ENCODE peak calls at places on chromosome 1, in eight cellular contexts. One of them, this sample, is unnamed.

GRCh38 chr1:24929876-24930702 is at the start of gene RUNX3:
- DNase-seq in right atrium auricular region: no peak
- DNase-seq in colonic mucosa: peak
- DNase-seq in cardiac fibroblast: no peak
- DNase-seq in mesendoderm: peak
- DNase-seq in coronary artery: no peak
- DNase-seq in choroid plexus epithelial cell: no peak
- DNase-seq in bronchial epithelial cell: no peak
- DNase-seq in this sample: peak

GRCh38 chr1:117341123-117341522 is 26.1 kb upstream of the MAN1A2 start:
- DNase-seq in right atrium auricular region: no peak
- DNase-seq in colonic mucosa: no peak
- DNase-seq in cardiac fibroblast: no peak
- DNase-seq in mesendoderm: peak
- DNase-seq in coronary artery: no peak
- DNase-seq in choroid plexus epithelial cell: no peak
- DNase-seq in bronchial epithelial cell: no peak
- DNase-seq in this sample: no peak

GRCh38 chr1:30905403-30905802 is 3.2 kb downstream of the SDC3 start:
- DNase-seq in right atrium auricular region: no peak
- DNase-seq in colonic mucosa: no peak
- DNase-seq in cardiac fibroblast: no peak
- DNase-seq in mesendoderm: no peak
- DNase-seq in coronary artery: no peak
- DNase-seq in choroid plexus epithelial cell: no peak
- DNase-seq in bronchial epithelial cell: no peak
- DNase-seq in this sample: no peak

GRCh38 chr1:39269791-39270342 is 65.4 kb downstream of the MACF1 start:
- DNase-seq in right atrium auricular region: no peak
- DNase-seq in colonic mucosa: no peak
- DNase-seq in cardiac fibroblast: peak
- DNase-seq in mesendoderm: peak
- DNase-seq in coronary artery: no peak
- DNase-seq in choroid plexus epithelial cell: peak
- DNase-seq in bronchial epithelial cell: no peak
- DNase-seq in this sample: no peak

GRCh38 chr1:37399205-37399604 is 75.2 kb upstream of the ZC3H12A start:
- DNase-seq in right atrium auricular region: no peak
- DNase-seq in colonic mucosa: no peak
- DNase-seq in cardiac fibroblast: no peak
- DNase-seq in mesendoderm: no peak
- DNase-seq in coronary artery: no peak
- DNase-seq in choroid plexus epithelial cell: no peak
- DNase-seq in bronchial epithelial cell: no peak
- DNase-seq in this sample: no peak

GRCh38 chr1:118826669-118827068 is 161.5 kb downstream of the TBX15 start:
- DNase-seq in right atrium auricular region: no peak
- DNase-seq in colonic mucosa: no peak
- DNase-seq in cardiac fibroblast: no peak
- DNase-seq in mesendoderm: peak
- DNase-seq in coronary artery: no peak
- DNase-seq in choroid plexus epithelial cell: no peak
- DNase-seq in bronchial epithelial cell: peak
- DNase-seq in this sample: no peak

GRCh38 chr1:152457071-152457470 is 43.0 kb upstream of the CRNN start:
- DNase-seq in right atrium auricular region: no peak
- DNase-seq in colonic mucosa: no peak
- DNase-seq in cardiac fibroblast: no peak
- DNase-seq in mesendoderm: no peak
- DNase-seq in coronary artery: no peak
- DNase-seq in choroid plexus epithelial cell: no peak
- DNase-seq in bronchial epithelial cell: no peak
- DNase-seq in this sample: no peak

GRCh38 chr1:78102916-78103315 is 57.1 kb downstream of the GIPC2 start:
- DNase-seq in right atrium auricular region: no peak
- DNase-seq in colonic mucosa: no peak
- DNase-seq in cardiac fibroblast: no peak
- DNase-seq in mesendoderm: no peak
- DNase-seq in coronary artery: no peak
- DNase-seq in choroid plexus epithelial cell: peak
- DNase-seq in bronchial epithelial cell: no peak
- DNase-seq in this sample: no peak

GRCh38 chr1:235736263-235736662 is 86.7 kb upstream of the GNG4 start:
- DNase-seq in right atrium auricular region: no peak
- DNase-seq in colonic mucosa: no peak
- DNase-seq in cardiac fibroblast: no peak
- DNase-seq in mesendoderm: no peak
- DNase-seq in coronary artery: no peak
- DNase-seq in choroid plexus epithelial cell: no peak
- DNase-seq in bronchial epithelial cell: no peak
- DNase-seq in this sample: no peak

GRCh38 chr1:10495942-10496341 is 21.2 kb downstream of the PEX14 start:
- DNase-seq in right atrium auricular region: no peak
- DNase-seq in colonic mucosa: no peak
- DNase-seq in cardiac fibroblast: no peak
- DNase-seq in mesendoderm: no peak
- DNase-seq in coronary artery: no peak
- DNase-seq in choroid plexus epithelial cell: no peak
- DNase-seq in bronchial epithelial cell: peak
- DNase-seq in this sample: no peak

GRCh38 chr1:87200875-87201638 is 127.6 kb upstream of the LMO4 start:
- DNase-seq in right atrium auricular region: no peak
- DNase-seq in colonic mucosa: no peak
- DNase-seq in cardiac fibroblast: no peak
- DNase-seq in mesendoderm: peak
- DNase-seq in coronary artery: no peak
- DNase-seq in choroid plexus epithelial cell: no peak
- DNase-seq in bronchial epithelial cell: peak
- DNase-seq in this sample: no peak

GRCh38 chr1:160169553-160170399 is 18.4 kb downstream of the ATP1A4 start:
- DNase-seq in right atrium auricular region: no peak
- DNase-seq in colonic mucosa: no peak
- DNase-seq in cardiac fibroblast: no peak
- DNase-seq in mesendoderm: peak
- DNase-seq in coronary artery: peak
- DNase-seq in choroid plexus epithelial cell: peak
- DNase-seq in bronchial epithelial cell: no peak
- DNase-seq in this sample: no peak

GRCh38 chr1:182829285-182829932 is 9.7 kb upstream of the DHX9 start:
- DNase-seq in right atrium auricular region: no peak
- DNase-seq in colonic mucosa: no peak
- DNase-seq in cardiac fibroblast: no peak
- DNase-seq in mesendoderm: no peak
- DNase-seq in coronary artery: no peak
- DNase-seq in choroid plexus epithelial cell: no peak
- DNase-seq in bronchial epithelial cell: no peak
- DNase-seq in this sample: no peak

GRCh38 chr1:17916702-17917101 is 161.6 kb downstream of the ACTL8 start:
- DNase-seq in right atrium auricular region: no peak
- DNase-seq in colonic mucosa: no peak
- DNase-seq in cardiac fibroblast: no peak
- DNase-seq in mesendoderm: no peak
- DNase-seq in coronary artery: no peak
- DNase-seq in choroid plexus epithelial cell: no peak
- DNase-seq in bronchial epithelial cell: no peak
- DNase-seq in this sample: no peak

DNA sequence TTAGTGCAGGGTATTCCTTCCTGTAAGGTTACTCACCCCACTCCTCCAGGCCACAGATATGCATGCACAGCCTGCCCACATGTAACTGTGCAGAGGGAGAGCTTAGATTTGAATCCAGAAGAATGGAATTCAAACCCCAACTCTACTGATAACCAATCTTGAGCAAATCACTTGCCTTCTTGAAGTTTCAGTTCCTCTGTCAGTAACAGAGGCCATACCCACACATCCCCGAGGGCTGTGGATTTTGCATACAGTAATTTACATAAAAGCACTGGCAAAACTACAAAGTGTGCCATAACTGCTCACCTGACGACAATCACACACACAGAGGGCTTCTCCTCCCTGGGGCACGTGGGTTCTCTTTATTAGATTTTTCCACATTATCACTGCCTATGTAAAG is 18.7 kb downstream of the CD247 start:
- DNase-seq in right atrium auricular region: no peak
- DNase-seq in colonic mucosa: no peak
- DNase-seq in cardiac fibroblast: no peak
- DNase-seq in mesendoderm: no peak
- DNase-seq in coronary artery: no peak
- DNase-seq in choroid plexus epithelial cell: no peak
- DNase-seq in bronchial epithelial cell: no peak
- DNase-seq in this sample: no peak
- H3K4me3 ChIP-seq in right atrium auricular region: no peak
- H3K4me3 ChIP-seq in colonic mucosa: no peak
- H3K4me3 ChIP-seq in cardiac fibroblast: no peak
- H3K4me3 ChIP-seq in mesendoderm: no peak
- H3K4me3 ChIP-seq in coronary artery: no peak
- H3K4me3 ChIP-seq in choroid plexus epithelial cell: no peak
- H3K4me3 ChIP-seq in bronchial epithelial cell: no peak
- H3K4me3 ChIP-seq in this sample: no peak

GRCh38 chr1:247407180-247407616 is 8.8 kb upstream of the NLRP3 start:
- DNase-seq in right atrium auricular region: peak
- DNase-seq in colonic mucosa: no peak
- DNase-seq in cardiac fibroblast: no peak
- DNase-seq in mesendoderm: no peak
- DNase-seq in coronary artery: no peak
- DNase-seq in choroid plexus epithelial cell: no peak
- DNase-seq in bronchial epithelial cell: no peak
- DNase-seq in this sample: no peak
- H3K4me3 ChIP-seq in right atrium auricular region: no peak
- H3K4me3 ChIP-seq in colonic mucosa: no peak
- H3K4me3 ChIP-seq in cardiac fibroblast: no peak
- H3K4me3 ChIP-seq in mesendoderm: no peak
- H3K4me3 ChIP-seq in coronary artery: no peak
- H3K4me3 ChIP-seq in choroid plexus epithelial cell: no peak
- H3K4me3 ChIP-seq in bronchial epithelial cell: no peak
- H3K4me3 ChIP-seq in this sample: no peak

GRCh38 chr1:113756461-113756860 is 2.8 kb downstream of the PHTF1 start:
- DNase-seq in right atrium auricular region: no peak
- DNase-seq in colonic mucosa: no peak
- DNase-seq in cardiac fibroblast: no peak
- DNase-seq in mesendoderm: no peak
- DNase-seq in coronary artery: no peak
- DNase-seq in choroid plexus epithelial cell: no peak
- DNase-seq in bronchial epithelial cell: no peak
- DNase-seq in this sample: no peak

GRCh38 chr1:113759341-113760101 is at the start of gene PHTF1:
- DNase-seq in right atrium auricular region: peak
- DNase-seq in colonic mucosa: peak
- DNase-seq in cardiac fibroblast: peak
- DNase-seq in mesendoderm: peak
- DNase-seq in coronary artery: peak
- DNase-seq in choroid plexus epithelial cell: peak
- DNase-seq in bronchial epithelial cell: peak
- DNase-seq in this sample: no peak

GRCh38 chr1:113760102-113760804 is 967 bp upstream of the PHTF1 start:
- DNase-seq in right atrium auricular region: no peak
- DNase-seq in colonic mucosa: no peak
- DNase-seq in cardiac fibroblast: no peak
- DNase-seq in mesendoderm: peak
- DNase-seq in coronary artery: no peak
- DNase-seq in choroid plexus epithelial cell: no peak
- DNase-seq in bronchial epithelial cell: no peak
- DNase-seq in this sample: no peak

GRCh38 chr1:113761937-113762336 is 2.7 kb upstream of the PHTF1 start:
- DNase-seq in right atrium auricular region: no peak
- DNase-seq in colonic mucosa: no peak
- DNase-seq in cardiac fibroblast: no peak
- DNase-seq in mesendoderm: no peak
- DNase-seq in coronary artery: no peak
- DNase-seq in choroid plexus epithelial cell: no peak
- DNase-seq in bronchial epithelial cell: no peak
- DNase-seq in this sample: no peak

DNA sequence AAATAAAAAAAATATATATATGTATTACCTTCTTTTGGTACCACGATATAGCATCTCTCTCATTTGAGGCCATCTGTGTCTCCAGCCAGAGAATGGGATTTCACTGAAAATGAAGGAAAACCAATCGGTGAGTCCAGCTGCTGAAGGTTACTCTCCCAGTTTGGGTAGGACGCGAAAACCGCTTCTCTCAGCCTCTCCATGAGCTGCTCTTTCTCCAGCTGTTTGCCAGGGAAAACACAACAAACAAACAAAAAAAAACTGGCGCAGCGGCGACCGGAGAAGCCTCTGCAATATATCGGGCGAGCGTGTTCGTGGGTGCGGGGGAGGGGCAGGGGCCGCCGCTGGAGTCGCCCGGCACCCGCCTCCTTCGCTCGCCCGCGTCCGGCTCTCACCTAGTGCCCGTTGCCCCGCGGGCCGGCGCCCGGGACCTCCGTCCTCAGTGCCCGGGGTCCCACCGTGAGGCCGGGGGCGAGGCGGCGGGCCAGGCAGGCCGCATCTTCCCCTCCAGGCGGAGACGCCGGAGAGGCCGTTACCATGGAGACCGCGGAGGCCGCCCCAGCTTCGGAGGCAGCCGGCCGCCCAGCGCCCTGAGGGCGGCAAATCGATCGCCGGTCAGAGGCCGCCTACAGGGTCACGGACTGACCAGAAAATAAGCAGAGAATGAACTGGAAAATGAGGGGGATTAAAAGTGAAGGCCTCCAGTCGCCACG is 500 bp downstream of the PHTF1 start:
- DNase-seq in right atrium auricular region: peak
- DNase-seq in colonic mucosa: peak
- DNase-seq in cardiac fibroblast: peak
- DNase-seq in mesendoderm: peak
- DNase-seq in coronary artery: peak
- DNase-seq in choroid plexus epithelial cell: peak
- DNase-seq in bronchial epithelial cell: peak
- DNase-seq in this sample: no peak
- H3K4me3 ChIP-seq in right atrium auricular region: peak
- H3K4me3 ChIP-seq in colonic mucosa: peak
- H3K4me3 ChIP-seq in cardiac fibroblast: peak
- H3K4me3 ChIP-seq in mesendoderm: peak
- H3K4me3 ChIP-seq in coronary artery: peak
- H3K4me3 ChIP-seq in choroid plexus epithelial cell: peak
- H3K4me3 ChIP-seq in bronchial epithelial cell: peak
- H3K4me3 ChIP-seq in this sample: peak

GRCh38 chr1:59136541-59137335 is 160.2 kb upstream of the FGGY start:
- DNase-seq in right atrium auricular region: no peak
- DNase-seq in colonic mucosa: no peak
- DNase-seq in cardiac fibroblast: peak
- DNase-seq in mesendoderm: no peak
- DNase-seq in coronary artery: no peak
- DNase-seq in choroid plexus epithelial cell: no peak
- DNase-seq in bronchial epithelial cell: peak
- DNase-seq in this sample: no peak

GRCh38 chr1:59137968-59138367 is 158.9 kb upstream of the FGGY start:
- DNase-seq in right atrium auricular region: no peak
- DNase-seq in colonic mucosa: no peak
- DNase-seq in cardiac fibroblast: no peak
- DNase-seq in mesendoderm: no peak
- DNase-seq in coronary artery: no peak
- DNase-seq in choroid plexus epithelial cell: no peak
- DNase-seq in bronchial epithelial cell: no peak
- DNase-seq in this sample: no peak

GRCh38 chr1:59133997-59134396 is 162.9 kb upstream of the FGGY start:
- DNase-seq in right atrium auricular region: no peak
- DNase-seq in colonic mucosa: no peak
- DNase-seq in cardiac fibroblast: no peak
- DNase-seq in mesendoderm: no peak
- DNase-seq in coronary artery: no peak
- DNase-seq in choroid plexus epithelial cell: no peak
- DNase-seq in bronchial epithelial cell: no peak
- DNase-seq in this sample: no peak

GRCh38 chr1:59138402-59138801 is 158.5 kb upstream of the FGGY start:
- DNase-seq in right atrium auricular region: no peak
- DNase-seq in colonic mucosa: no peak
- DNase-seq in cardiac fibroblast: no peak
- DNase-seq in mesendoderm: no peak
- DNase-seq in coronary artery: no peak
- DNase-seq in choroid plexus epithelial cell: peak
- DNase-seq in bronchial epithelial cell: no peak
- DNase-seq in this sample: no peak

GRCh38 chr1:59135761-59136255 is 161.1 kb upstream of the FGGY start:
- DNase-seq in right atrium auricular region: no peak
- DNase-seq in colonic mucosa: no peak
- DNase-seq in cardiac fibroblast: no peak
- DNase-seq in mesendoderm: no peak
- DNase-seq in coronary artery: no peak
- DNase-seq in choroid plexus epithelial cell: no peak
- DNase-seq in bronchial epithelial cell: no peak
- DNase-seq in this sample: no peak
- H3K4me3 ChIP-seq in right atrium auricular region: no peak
- H3K4me3 ChIP-seq in colonic mucosa: no peak
- H3K4me3 ChIP-seq in cardiac fibroblast: no peak
- H3K4me3 ChIP-seq in mesendoderm: no peak
- H3K4me3 ChIP-seq in coronary artery: no peak
- H3K4me3 ChIP-seq in choroid plexus epithelial cell: no peak
- H3K4me3 ChIP-seq in bronchial epithelial cell: no peak
- H3K4me3 ChIP-seq in this sample: no peak

This sample was measured in esophagus squamous epithelium.